ENCODE peak calls at places on chromosomes 12 and 14, in six cellular contexts. P is pons, B is GM12865, U is stomach, G is T-helper 9 cell, R is Daoy. T is an unnamed sample.

GRCh38 chr14:53389207-53389606 is 236.1 kb upstream of the DDHD1 start:
- DNase-seq in G (no peak), R (peak), U (no peak), B (no peak), P (no peak), T (no peak)

GRCh38 chr12:15688202-15688736 is 100.9 kb downstream of the EPS8 start:
- DNase-seq in G (no peak), U (peak), R (no peak), P (peak), B (peak), T (no peak)

GRCh38 chr12:84983289-84983688 is 52.8 kb downstream of the TSPAN19 start:
- DNase-seq in G (no peak), P (no peak), R (no peak), U (no peak), B (no peak), T (no peak)

GRCh38 chr12:75834591-75834990 is 197.0 kb downstream of the PHLDA1 start:
- DNase-seq in U (no peak), G (no peak), B (no peak), P (no peak), R (peak), T (no peak)

GRCh38 chr14:104558231-104559042 is 21.1 kb upstream of the C14orf180 start:
- DNase-seq in P (no peak), U (no peak), G (no peak), R (no peak), B (no peak), T (no peak)

GRCh38 chr14:23227566-23227965 is 10.2 kb upstream of the RNF212B start:
- DNase-seq in B (no peak), U (no peak), P (no peak), G (no peak), R (no peak), T (no peak)

GRCh38 chr14:52741865-52742264 is 11.9 kb downstream of the STYX start:
- DNase-seq in P (no peak), B (peak), G (no peak), R (no peak), U (no peak), T (no peak)

GRCh38 chr12:89999699-90000505 is 291.3 kb upstream of the ATP2B1 start:
- DNase-seq in B (no peak), G (no peak), U (no peak), P (no peak), R (peak), T (no peak)